ENCODE peak calls at places on chromosomes 2 and 18, in four cellular contexts. One of them, this sample, is unnamed.

GRCh38 chr2:179266271-179266670 is 1.6 kb upstream of the SESTD1 start:
- DNase-seq in mesenteric fat pad: no peak
- DNase-seq in activated T-cell treated with anti-CD3 and anti-CD28 coated beads for 1 hour: no peak
- DNase-seq in DMS153: no peak
- DNase-seq in this sample: no peak

GRCh38 chr2:241677392-241677791 is 9.2 kb downstream of the DTYMK start:
- DNase-seq in mesenteric fat pad: no peak
- DNase-seq in activated T-cell treated with anti-CD3 and anti-CD28 coated beads for 1 hour: no peak
- DNase-seq in DMS153: no peak
- DNase-seq in this sample: no peak

GRCh38 chr2:18559531-18559930 is 922 bp downstream of the RDH14 start:
- DNase-seq in mesenteric fat pad: no peak
- DNase-seq in activated T-cell treated with anti-CD3 and anti-CD28 coated beads for 1 hour: no peak
- DNase-seq in DMS153: no peak
- DNase-seq in this sample: no peak

GRCh38 chr2:31129835-31130561 is 8.2 kb downstream of the GALNT14 start:
- DNase-seq in mesenteric fat pad: peak; percentile 45
- DNase-seq in activated T-cell treated with anti-CD3 and anti-CD28 coated beads for 1 hour: no peak
- DNase-seq in DMS153: peak; percentile 70
- DNase-seq in this sample: no peak

GRCh38 chr2:20624884-20625485 is 25.9 kb downstream of the HS1BP3 start:
- DNase-seq in mesenteric fat pad: peak; percentile 78
- DNase-seq in activated T-cell treated with anti-CD3 and anti-CD28 coated beads for 1 hour: no peak
- DNase-seq in DMS153: no peak
- DNase-seq in this sample: peak; percentile 36

GRCh38 chr2:20506281-20506685 is 59.4 kb downstream of the RHOB start:
- DNase-seq in mesenteric fat pad: no peak
- DNase-seq in activated T-cell treated with anti-CD3 and anti-CD28 coated beads for 1 hour: no peak
- DNase-seq in DMS153: no peak
- DNase-seq in this sample: no peak

GRCh38 chr18:61556862-61557261 is 223.6 kb downstream of the CDH20 start:
- DNase-seq in mesenteric fat pad: no peak
- DNase-seq in activated T-cell treated with anti-CD3 and anti-CD28 coated beads for 1 hour: no peak
- DNase-seq in DMS153: no peak
- DNase-seq in this sample: no peak

GRCh38 chr2:234003972-234004617 is 46.4 kb upstream of the SPP2 start:
- DNase-seq in mesenteric fat pad: no peak
- DNase-seq in activated T-cell treated with anti-CD3 and anti-CD28 coated beads for 1 hour: no peak
- DNase-seq in DMS153: no peak
- DNase-seq in this sample: no peak

GRCh38 chr2:18814387-18814786 is 225.0 kb upstream of the NT5C1B start:
- DNase-seq in mesenteric fat pad: no peak
- DNase-seq in activated T-cell treated with anti-CD3 and anti-CD28 coated beads for 1 hour: no peak
- DNase-seq in DMS153: no peak
- DNase-seq in this sample: no peak

GRCh38 chr2:96523659-96524481 is 12.7 kb upstream of the ARID5A start:
- DNase-seq in mesenteric fat pad: no peak
- DNase-seq in activated T-cell treated with anti-CD3 and anti-CD28 coated beads for 1 hour: no peak
- DNase-seq in DMS153: no peak
- DNase-seq in this sample: no peak